ENCODE peak calls at places on chromosomes 2 and 18, in seven cellular contexts. One of them, this sample, is unnamed.

GRCh38 chr18:77517901-77518300 is 268.3 kb downstream of the GALR1 start:
- DNase-seq in body of pancreas: no peak
- DNase-seq in suprapubic skin: no peak
- DNase-seq in transverse colon: no peak
- DNase-seq in A549: no peak
- DNase-seq in ovary: no peak
- DNase-seq in adrenal gland: no peak
- DNase-seq in this sample: no peak

GRCh38 chr2:33314541-33314940 is 161.9 kb upstream of the RASGRP3 start:
- DNase-seq in adrenal gland: no peak
- DNase-seq in body of pancreas: no peak
- DNase-seq in transverse colon: no peak
- DNase-seq in suprapubic skin: no peak
- DNase-seq in ovary: no peak
- DNase-seq in A549: no peak
- DNase-seq in this sample: no peak

GRCh38 chr2:33782395-33783239 is 183.5 kb upstream of the FAM98A start:
- DNase-seq in A549: no peak
- DNase-seq in ovary: no peak
- DNase-seq in adrenal gland: no peak
- DNase-seq in body of pancreas: no peak
- DNase-seq in transverse colon: no peak
- DNase-seq in suprapubic skin: no peak
- DNase-seq in this sample: no peak

GRCh38 chr18:48002933-48003365 is 72.5 kb upstream of the SMAD2 start:
- DNase-seq in body of pancreas: peak; percentile 70
- DNase-seq in ovary: no peak
- DNase-seq in suprapubic skin: no peak
- DNase-seq in adrenal gland: peak; percentile 92
- DNase-seq in transverse colon: peak; percentile 67
- DNase-seq in A549: peak; percentile 97
- DNase-seq in this sample: peak; percentile 79

GRCh38 chr2:38532366-38532765 is 70.4 kb downstream of the HNRNPLL start:
- DNase-seq in transverse colon: no peak
- DNase-seq in A549: no peak
- DNase-seq in suprapubic skin: no peak
- DNase-seq in ovary: no peak
- DNase-seq in body of pancreas: no peak
- DNase-seq in adrenal gland: no peak
- DNase-seq in this sample: no peak

GRCh38 chr2:64133828-64134227 is 10.4 kb downstream of the PELI1 start:
- DNase-seq in body of pancreas: no peak
- DNase-seq in A549: no peak
- DNase-seq in suprapubic skin: no peak
- DNase-seq in adrenal gland: no peak
- DNase-seq in transverse colon: no peak
- DNase-seq in ovary: no peak
- DNase-seq in this sample: peak; percentile 12

GRCh38 chr2:187920511-187920910 is 366.3 kb upstream of the TFPI start:
- DNase-seq in A549: no peak
- DNase-seq in body of pancreas: no peak
- DNase-seq in adrenal gland: no peak
- DNase-seq in ovary: no peak
- DNase-seq in transverse colon: no peak
- DNase-seq in suprapubic skin: no peak
- DNase-seq in this sample: no peak

GRCh38 chr18:35495821-35496368 is 1.9 kb downstream of the INO80C start:
- DNase-seq in body of pancreas: no peak
- DNase-seq in adrenal gland: no peak
- DNase-seq in ovary: no peak
- DNase-seq in A549: no peak
- DNase-seq in suprapubic skin: no peak
- DNase-seq in transverse colon: no peak
- DNase-seq in this sample: no peak

GRCh38 chr2:182014284-182014683 is 28.6 kb downstream of the PPP1R1C start:
- DNase-seq in body of pancreas: no peak
- DNase-seq in transverse colon: no peak
- DNase-seq in adrenal gland: no peak
- DNase-seq in A549: no peak
- DNase-seq in suprapubic skin: no peak
- DNase-seq in ovary: no peak
- DNase-seq in this sample: no peak

GRCh38 chr18:41783879-41784278 is 171.2 kb upstream of the PIK3C3 start:
- DNase-seq in transverse colon: no peak
- DNase-seq in A549: no peak
- DNase-seq in body of pancreas: no peak
- DNase-seq in ovary: no peak
- DNase-seq in suprapubic skin: no peak
- DNase-seq in adrenal gland: no peak
- DNase-seq in this sample: no peak

GRCh38 chr18:40415224-40415791 is 1539.7 kb upstream of the PIK3C3 start:
- DNase-seq in suprapubic skin: no peak
- DNase-seq in A549: no peak
- DNase-seq in transverse colon: no peak
- DNase-seq in ovary: no peak
- DNase-seq in body of pancreas: no peak
- DNase-seq in adrenal gland: no peak
- DNase-seq in this sample: no peak

GRCh38 chr2:186064507-186064906 is 325.9 kb downstream of the FSIP2 start:
- DNase-seq in adrenal gland: no peak
- DNase-seq in suprapubic skin: no peak
- DNase-seq in A549: no peak
- DNase-seq in body of pancreas: no peak
- DNase-seq in transverse colon: no peak
- DNase-seq in ovary: no peak
- DNase-seq in this sample: no peak

GRCh38 chr2:120444691-120445240 is 98.8 kb downstream of the INHBB start:
- DNase-seq in ovary: no peak
- DNase-seq in adrenal gland: no peak
- DNase-seq in transverse colon: no peak
- DNase-seq in A549: no peak
- DNase-seq in suprapubic skin: peak; percentile 40
- DNase-seq in body of pancreas: no peak
- DNase-seq in this sample: no peak

GRCh38 chr2:101087638-101088037 is 63.5 kb downstream of the TBC1D8 start:
- DNase-seq in ovary: no peak
- DNase-seq in adrenal gland: no peak
- DNase-seq in A549: no peak
- DNase-seq in suprapubic skin: no peak
- DNase-seq in body of pancreas: no peak
- DNase-seq in transverse colon: no peak
- DNase-seq in this sample: no peak

GRCh38 chr2:37188570-37188969 is at the start of gene SULT6B1:
- DNase-seq in A549: no peak
- DNase-seq in body of pancreas: no peak
- DNase-seq in transverse colon: no peak
- DNase-seq in suprapubic skin: no peak
- DNase-seq in ovary: no peak
- DNase-seq in adrenal gland: no peak
- DNase-seq in this sample: no peak

GRCh38 chr2:42009657-42010580 is 37.9 kb upstream of the PKDCC start:
- DNase-seq in A549: no peak
- DNase-seq in adrenal gland: no peak
- DNase-seq in body of pancreas: no peak
- DNase-seq in transverse colon: no peak
- DNase-seq in suprapubic skin: no peak
- DNase-seq in ovary: no peak
- DNase-seq in this sample: no peak

GRCh38 chr2:237091779-237092436 is 6.2 kb downstream of the COPS8 start:
- DNase-seq in body of pancreas: no peak
- DNase-seq in ovary: no peak
- DNase-seq in A549: no peak
- DNase-seq in suprapubic skin: no peak
- DNase-seq in adrenal gland: no peak
- DNase-seq in transverse colon: no peak
- DNase-seq in this sample: no peak

GRCh38 chr2:102082591-102083586 is 59.7 kb upstream of the IL1R1 start:
- DNase-seq in ovary: no peak
- DNase-seq in transverse colon: no peak
- DNase-seq in suprapubic skin: no peak
- DNase-seq in A549: peak; percentile 23
- DNase-seq in adrenal gland: no peak
- DNase-seq in body of pancreas: no peak
- DNase-seq in this sample: no peak

GRCh38 chr2:152396763-152397162 is 61.8 kb downstream of the FMNL2 start:
- DNase-seq in transverse colon: no peak
- DNase-seq in A549: no peak
- DNase-seq in body of pancreas: no peak
- DNase-seq in ovary: no peak
- DNase-seq in suprapubic skin: no peak
- DNase-seq in adrenal gland: no peak
- DNase-seq in this sample: no peak

GRCh38 chr2:105072039-105072438 is 34.2 kb downstream of the MRPS9 start:
- DNase-seq in adrenal gland: no peak
- DNase-seq in transverse colon: no peak
- DNase-seq in A549: no peak
- DNase-seq in body of pancreas: no peak
- DNase-seq in suprapubic skin: no peak
- DNase-seq in ovary: no peak
- DNase-seq in this sample: no peak

GRCh38 chr18:55510809-55511208 is 77.2 kb downstream of the TCF4 start:
- DNase-seq in ovary: no peak
- DNase-seq in suprapubic skin: no peak
- DNase-seq in body of pancreas: no peak
- DNase-seq in A549: no peak
- DNase-seq in adrenal gland: peak; percentile 26
- DNase-seq in transverse colon: no peak
- DNase-seq in this sample: no peak

GRCh38 chr18:55508637-55509036 is 79.4 kb downstream of the TCF4 start:
- DNase-seq in body of pancreas: no peak
- DNase-seq in transverse colon: no peak
- DNase-seq in ovary: no peak
- DNase-seq in A549: no peak
- DNase-seq in suprapubic skin: no peak
- DNase-seq in adrenal gland: no peak
- DNase-seq in this sample: no peak

GRCh38 chr18:55513199-55513598 is 74.8 kb downstream of the TCF4 start:
- DNase-seq in ovary: no peak
- DNase-seq in suprapubic skin: no peak
- DNase-seq in adrenal gland: no peak
- DNase-seq in body of pancreas: no peak
- DNase-seq in transverse colon: no peak
- DNase-seq in A549: no peak
- DNase-seq in this sample: no peak

GRCh38 chr18:55511277-55511676 is 76.7 kb downstream of the TCF4 start:
- DNase-seq in suprapubic skin: no peak
- DNase-seq in adrenal gland: no peak
- DNase-seq in A549: no peak
- DNase-seq in transverse colon: no peak
- DNase-seq in ovary: no peak
- DNase-seq in body of pancreas: no peak
- DNase-seq in this sample: no peak

DNA sequence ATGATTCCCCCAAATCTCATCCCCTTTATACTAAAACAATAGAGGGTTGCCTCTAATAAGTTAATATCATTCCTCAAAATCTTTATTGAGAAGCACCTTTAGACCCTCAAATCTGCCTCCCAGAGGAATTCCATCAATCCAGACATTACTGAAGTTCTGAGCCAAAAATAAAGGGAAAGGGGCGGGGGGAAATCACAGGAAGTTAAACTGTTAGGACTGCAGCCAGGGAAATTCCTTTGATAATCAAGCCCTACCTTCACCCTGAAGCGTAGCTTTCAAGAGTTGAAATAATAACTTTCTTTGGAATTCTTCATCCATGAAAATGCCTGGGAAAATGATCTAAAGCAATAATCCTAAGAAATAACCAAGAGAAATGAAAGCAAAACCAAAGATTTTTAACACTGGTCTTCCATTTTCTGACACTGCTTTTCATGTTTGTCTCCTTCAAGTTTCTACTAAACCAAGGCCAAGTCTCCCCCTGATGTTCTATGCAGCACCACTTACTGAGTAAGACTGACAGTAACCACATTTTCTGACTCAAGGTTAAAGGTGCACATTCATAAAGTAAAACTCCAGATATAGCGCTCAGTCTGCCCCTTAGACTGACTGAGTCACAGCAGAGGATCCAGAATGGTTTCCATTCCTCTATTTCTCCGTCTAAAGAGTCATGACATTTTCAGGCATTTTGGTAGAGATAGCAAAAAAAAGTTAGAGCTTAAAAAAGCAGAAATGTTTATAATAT is 78.2 kb downstream of the TCF4 start:
- DNase-seq in body of pancreas: no peak
- DNase-seq in suprapubic skin: no peak
- DNase-seq in adrenal gland: no peak
- DNase-seq in transverse colon: no peak
- DNase-seq in ovary: no peak
- DNase-seq in A549: no peak
- DNase-seq in this sample: no peak
- TF ChIP-seq POLR2A in body of pancreas: no peak
- TF ChIP-seq POLR2A in suprapubic skin: no peak
- TF ChIP-seq POLR2A in adrenal gland: no peak
- TF ChIP-seq POLR2A in transverse colon: no peak
- TF ChIP-seq POLR2A in ovary: no peak
- TF ChIP-seq POLR2A in A549: no peak
- TF ChIP-seq POLR2A in this sample: no peak

GRCh38 chr2:68594674-68595492 is 48.5 kb upstream of the PROKR1 start:
- DNase-seq in suprapubic skin: no peak
- DNase-seq in ovary: no peak
- DNase-seq in adrenal gland: peak; percentile 53
- DNase-seq in transverse colon: peak; percentile 46
- DNase-seq in body of pancreas: peak; percentile 50
- DNase-seq in A549: peak; percentile 59
- DNase-seq in this sample: peak; percentile 9
- TF ChIP-seq POLR2A in suprapubic skin: no peak
- TF ChIP-seq POLR2A in ovary: no peak
- TF ChIP-seq POLR2A in adrenal gland: no peak
- TF ChIP-seq POLR2A in transverse colon: no peak
- TF ChIP-seq POLR2A in body of pancreas: no peak
- TF ChIP-seq POLR2A in A549: no peak
- TF ChIP-seq POLR2A in this sample: no peak

DNA sequence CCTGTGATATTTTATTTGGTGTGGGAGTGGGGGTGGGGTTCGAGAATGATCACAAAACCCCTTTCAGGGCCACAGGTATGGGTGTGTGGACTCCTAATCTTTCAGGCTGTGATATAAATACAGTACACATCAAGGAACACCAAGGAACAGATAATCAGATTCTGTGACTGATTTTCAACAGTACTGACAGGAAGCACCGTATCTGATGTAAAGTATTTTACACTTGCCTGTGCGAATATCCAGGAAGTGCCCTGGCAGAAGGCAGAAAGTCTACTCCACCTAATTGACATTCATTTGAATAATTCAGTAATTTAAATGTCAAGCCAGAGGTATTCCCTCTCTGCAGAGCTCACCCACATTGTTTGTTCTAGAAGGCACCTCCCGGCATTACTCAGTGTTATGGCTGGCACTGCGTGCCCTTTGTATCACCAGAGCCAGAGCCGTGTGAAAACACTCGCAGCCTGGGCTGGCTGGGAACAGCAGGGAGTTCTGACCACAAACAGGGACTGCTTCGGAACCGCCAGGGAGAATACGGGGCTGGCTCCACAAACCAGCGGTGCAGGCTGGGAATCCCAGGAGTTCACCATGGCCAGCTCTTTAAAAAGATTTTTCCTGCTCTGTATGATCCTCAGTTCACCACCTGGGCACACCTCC is 91.8 kb downstream of the ACVR1 start:
- DNase-seq in suprapubic skin: no peak
- DNase-seq in ovary: no peak
- DNase-seq in transverse colon: peak; percentile 77
- DNase-seq in A549: peak; percentile 41
- DNase-seq in adrenal gland: no peak
- DNase-seq in body of pancreas: peak; percentile 70
- DNase-seq in this sample: peak; percentile 54
- TF ChIP-seq POLR2A in suprapubic skin: no peak
- TF ChIP-seq POLR2A in ovary: no peak
- TF ChIP-seq POLR2A in transverse colon: peak; percentile 71
- TF ChIP-seq POLR2A in A549: no peak
- TF ChIP-seq POLR2A in adrenal gland: no peak
- TF ChIP-seq POLR2A in body of pancreas: peak; percentile 63
- TF ChIP-seq POLR2A in this sample: no peak

GRCh38 chr18:10726198-10727068 is 200.6 kb downstream of the NAPG start:
- DNase-seq in ovary: no peak
- DNase-seq in A549: no peak
- DNase-seq in body of pancreas: peak; percentile 65
- DNase-seq in transverse colon: no peak
- DNase-seq in suprapubic skin: no peak
- DNase-seq in adrenal gland: no peak
- DNase-seq in this sample: no peak
- TF ChIP-seq POLR2A in ovary: no peak
- TF ChIP-seq POLR2A in A549: no peak
- TF ChIP-seq POLR2A in body of pancreas: peak; percentile 40
- TF ChIP-seq POLR2A in transverse colon: no peak
- TF ChIP-seq POLR2A in suprapubic skin: no peak
- TF ChIP-seq POLR2A in adrenal gland: no peak
- TF ChIP-seq POLR2A in this sample: no peak